ENCODE peak calls at places on chromosomes 3 and 15, in four cellular contexts. C is fibroblast of lung, X is GM23338, Q is transverse colon. A is an unnamed sample.
A peak's percentile ranks its signal among the peaks of the same experiment; 100 is the strongest.

GRCh38 chr3:14256561-14257342 is 78.1 kb downstream of the LSM3 start:
- DNase-seq in C (no peak), Q (peak; percentile 65), X (peak; percentile 28), A (no peak)

GRCh38 chr15:83775738-83776137 is 121.8 kb downstream of the ADAMTSL3 start:
- DNase-seq in Q (no peak), C (no peak), X (peak; percentile 5), A (peak; percentile 12)

GRCh38 chr15:45341775-45342174 is 36.6 kb downstream of the GATM start:
- DNase-seq in C (no peak), X (no peak), Q (no peak), A (no peak)

GRCh38 chr3:182215881-182216280 is 504.2 kb downstream of the SOX2 start:
- DNase-seq in C (no peak), X (no peak), Q (no peak), A (no peak)

GRCh38 chr3:112671930-112672715 is 31.2 kb upstream of the CCDC80 start:
- DNase-seq in X (no peak), Q (no peak), C (peak; percentile 99), A (peak; percentile 69)

GRCh38 chr3:37671926-37672325 is 189.8 kb upstream of the CTDSPL start:
- DNase-seq in C (no peak), Q (no peak), X (no peak), A (no peak)

GRCh38 chr3:150545419-150546225 is 674 bp downstream of the SERP1 start:
- DNase-seq in C (peak; percentile 15), Q (peak; percentile 48), X (peak; percentile 43), A (no peak)

GRCh38 chr3:179973931-179974361 is 62.8 kb downstream of the PEX5L start:
- DNase-seq in X (peak; percentile 29), Q (no peak), C (no peak), A (no peak)

GRCh38 chr3:183825380-183826161 is at the start of gene MAP6D1:
- DNase-seq in X (peak; percentile 91), C (peak; percentile 38), Q (peak; percentile 13), A (peak; percentile 30)

GRCh38 chr3:169772530-169772950 is 656 bp upstream of the MYNN start:
- DNase-seq in C (peak; percentile 77), Q (peak; percentile 78), X (peak; percentile 79), A (peak; percentile 55)

GRCh38 chr3:147383617-147384016 is 22.7 kb downstream of the ZIC4 start:
- DNase-seq in C (no peak), X (peak; percentile 86), Q (no peak), A (no peak)

GRCh38 chr3:23537006-23537620 is 268.6 kb upstream of the UBE2E1 start:
- DNase-seq in C (no peak), Q (no peak), X (peak; percentile 58), A (no peak)

GRCh38 chr3:30319713-30320112 is 286.7 kb upstream of the TGFBR2 start:
- DNase-seq in X (peak; percentile 70), Q (peak; percentile 30), C (peak; percentile 39), A (peak; percentile 64)

GRCh38 chr3:8481380-8481779 is 20.2 kb upstream of the LMCD1 start:
- DNase-seq in C (no peak), Q (no peak), X (no peak), A (no peak)

GRCh38 chr3:99747915-99748314 is 69.7 kb upstream of the CMSS1 start:
- DNase-seq in X (peak; percentile 28), C (peak; percentile 70), Q (no peak), A (peak; percentile 60)

GRCh38 chr3:154195620-154196366 is 74.6 kb downstream of the ARHGEF26 start:
- DNase-seq in X (peak; percentile 33), Q (no peak), C (no peak), A (no peak)

GRCh38 chr3:15306979-15307359 is 25.4 kb downstream of the SH3BP5 start:
- DNase-seq in Q (no peak), C (no peak), X (no peak), A (no peak)

GRCh38 chr3:45008117-45008516 is 18.0 kb upstream of the CLEC3B start:
- DNase-seq in C (peak; percentile 55), Q (no peak), X (no peak), A (no peak)

GRCh38 chr15:52653451-52653964 is 25.7 kb downstream of the ATOSA start:
- DNase-seq in C (peak; percentile 93), Q (no peak), X (peak; percentile 20), A (peak; percentile 83)

GRCh38 chr3:55818485-55818884 is 331.4 kb upstream of the WNT5A start:
- DNase-seq in Q (no peak), C (no peak), X (no peak), A (no peak)

GRCh38 chr3:185552358-185552877 is at the start of gene LIPH:
- DNase-seq in X (peak; percentile 40), Q (peak; percentile 82), C (peak; percentile 39), A (peak; percentile 15)

GRCh38 chr15:72155021-72155621 is 36.9 kb downstream of the SENP8 start:
- DNase-seq in Q (peak; percentile 86), X (peak; percentile 36), C (peak; percentile 42), A (peak; percentile 19)

GRCh38 chr3:172156309-172156998 is 117.1 kb downstream of the FNDC3B start:
- DNase-seq in C (no peak), Q (no peak), X (peak; percentile 65), A (no peak)

GRCh38 chr3:46558184-46559029 is 7.7 kb downstream of the LRRC2 start:
- DNase-seq in C (peak; percentile 85), Q (peak; percentile 83), X (peak; percentile 70), A (peak; percentile 86)

GRCh38 chr3:20931834-20932233 is 745.8 kb upstream of the SGO1 start:
- DNase-seq in Q (no peak), X (no peak), C (no peak), A (no peak)

GRCh38 chr3:20924646-20925395 is 738.8 kb upstream of the SGO1 start:
- DNase-seq in Q (no peak), X (no peak), C (peak; percentile 43), A (no peak)

GRCh38 chr3:20935791-20936190 is 749.8 kb upstream of the SGO1 start:
- DNase-seq in C (peak; percentile 14), X (no peak), Q (no peak), A (no peak)

DNA sequence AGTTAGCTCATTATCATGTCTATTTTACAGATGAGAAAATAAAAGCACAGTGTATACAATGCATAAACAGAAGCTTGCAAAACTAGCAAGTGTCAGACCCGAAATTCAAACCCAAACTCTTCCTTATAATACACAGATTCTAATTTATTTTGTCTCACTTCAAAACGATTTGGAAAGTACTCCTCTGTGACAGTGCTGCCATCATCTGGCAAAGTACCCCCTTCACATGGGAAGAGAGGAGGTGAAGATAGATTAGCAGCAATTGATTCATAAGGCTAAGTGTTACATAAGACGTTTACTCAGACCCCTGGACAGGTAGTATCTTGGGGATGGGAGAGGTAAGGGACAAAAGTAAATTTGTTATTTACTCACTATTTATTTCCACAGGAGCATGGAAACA is 744.0 kb upstream of the SGO1 start:
- DNase-seq in C (peak; percentile 15), Q (no peak), X (peak; percentile 64), A (peak; percentile 3)
- TF ChIP-seq CTCF in C (peak; percentile 40), Q (no peak), X (peak; percentile 87), A (peak; percentile 31)

GRCh38 chr3:69543080-69543429 is 157.2 kb upstream of the FRMD4B start:
- DNase-seq in X (no peak), Q (no peak), C (no peak), A (no peak)

GRCh38 chr3:69541059-69541471 is 155.2 kb upstream of the FRMD4B start:
- DNase-seq in Q (no peak), C (no peak), X (peak; percentile 54), A (no peak)

GRCh38 chr3:69541823-69542264 is 156.0 kb upstream of the FRMD4B start:
- DNase-seq in C (no peak), X (peak; percentile 66), Q (no peak), A (no peak)

GRCh38 chr3:69547457-69548014 is 161.6 kb upstream of the FRMD4B start:
- DNase-seq in Q (no peak), C (no peak), X (no peak), A (no peak)

GRCh38 chr3:69542265-69543079 is 156.6 kb upstream of the FRMD4B start:
- DNase-seq in Q (no peak), X (peak; percentile 78), C (peak; percentile 2), A (no peak)
- H3K4me3 ChIP-seq in Q (no peak overlapping the region), X (peak overlapping the region; percentile 90), C (no peak overlapping the region), A (no peak overlapping the region)

GRCh38 chr15:101318147-101318809 is 23.2 kb upstream of the SNRPA1 start:
- DNase-seq in X (no peak), Q (no peak), C (no peak), A (no peak)

GRCh38 chr15:101322016-101322695 is 27.1 kb upstream of the SNRPA1 start:
- DNase-seq in C (no peak), Q (no peak), X (no peak), A (no peak)

GRCh38 chr15:101322849-101323477 is 27.9 kb upstream of the SNRPA1 start:
- DNase-seq in Q (no peak), C (no peak), X (no peak), A (no peak)

GRCh38 chr15:101318810-101319200 is 23.8 kb upstream of the SNRPA1 start:
- DNase-seq in C (no peak), Q (no peak), X (peak; percentile 41), A (no peak)

GRCh38 chr15:101320501-101321052 is 25.5 kb upstream of the SNRPA1 start:
- DNase-seq in Q (peak; percentile 52), C (peak; percentile 10), X (peak; percentile 72), A (no peak)
- TF ChIP-seq CTCF in Q (peak; percentile 7), C (peak; percentile 38), X (peak; percentile 64), A (no peak)

DNA sequence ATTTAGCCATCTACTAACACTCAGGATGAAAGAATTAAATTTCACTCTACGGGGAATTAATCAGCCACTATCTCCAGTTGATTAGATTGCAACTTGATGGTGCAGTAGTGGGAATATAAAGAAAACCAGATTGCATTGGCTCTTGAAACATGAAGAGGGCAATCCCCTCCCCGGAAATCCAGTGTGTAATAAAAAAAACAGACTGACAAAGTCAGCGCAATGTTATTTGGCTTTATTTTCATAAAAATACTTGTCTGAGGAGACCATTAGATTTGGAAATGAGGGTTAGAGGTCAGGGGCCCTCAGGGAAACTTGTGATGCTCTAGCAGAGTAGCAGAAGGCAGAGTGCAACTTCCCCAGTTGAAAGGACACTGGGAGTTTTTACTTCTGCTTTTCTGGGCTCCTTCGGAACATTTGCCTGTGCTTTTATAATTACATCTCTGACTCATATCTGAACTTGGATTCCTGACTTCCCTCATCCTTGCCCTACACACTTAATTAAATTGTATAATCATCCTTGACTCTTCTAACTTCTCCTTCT is 326.8 kb downstream of the TUSC7 start:
- DNase-seq in C (peak; percentile 63), Q (peak; percentile 17), X (no peak), A (peak; percentile 56)
- H3K4me3 ChIP-seq in C (peak overlapping the region; percentile 10), Q (no peak overlapping the region), X (no peak overlapping the region), A (peak overlapping the region; percentile 10)

GRCh38 chr15:69749797-69750196 is 297.2 kb downstream of the RPLP1 start:
- DNase-seq in C (no peak), X (no peak), Q (no peak), A (no peak)
- TF ChIP-seq CTCF in C (peak; percentile 33), X (peak; percentile 22), Q (peak; percentile 20), A (peak; percentile 19)

GRCh38 chr15:63605816-63606215 is 8.6 kb downstream of the FBXL22 start:
- DNase-seq in C (no peak), Q (peak; percentile 34), X (no peak), A (no peak)
- H3K4me3 ChIP-seq in C (no peak overlapping the region), Q (no peak overlapping the region), X (no peak overlapping the region), A (no peak overlapping the region)